ENCODE peak calls at places on chromosomes 4 and X, in ten cellular contexts. One of them, this sample, is unnamed.
A peak's percentile ranks its signal among the peaks of the same experiment; 100 is the strongest.

GRCh38 chrX:118423558-118423957 is 72.1 kb upstream of the DOCK11 start:
- DNase-seq in GM19239: no peak
- DNase-seq in mesenchymal stem cell: no peak
- DNase-seq in CD4-positive, CD25-positive, alpha-beta regulatory T cell: peak; percentile 63
- DNase-seq in ureter: no peak
- DNase-seq in M059J: no peak
- DNase-seq in stimulated activated CD4-positive, alpha-beta T cell treated with anti-CD3 and anti-CD28 coated beads, Interleukin-15, amount 100 ng/mL, for 1 hour: no peak
- DNase-seq in AG20443: no peak
- DNase-seq in coronary artery: no peak
- DNase-seq in ELR: no peak
- DNase-seq in this sample: no peak

GRCh38 chrX:123322531-123322930 is 138.5 kb downstream of the GRIA3 start:
- DNase-seq in GM19239: no peak
- DNase-seq in mesenchymal stem cell: no peak
- DNase-seq in CD4-positive, CD25-positive, alpha-beta regulatory T cell: no peak
- DNase-seq in ureter: no peak
- DNase-seq in M059J: no peak
- DNase-seq in stimulated activated CD4-positive, alpha-beta T cell treated with anti-CD3 and anti-CD28 coated beads, Interleukin-15, amount 100 ng/mL, for 1 hour: no peak
- DNase-seq in AG20443: no peak
- DNase-seq in coronary artery: no peak
- DNase-seq in ELR: no peak
- DNase-seq in this sample: no peak

GRCh38 chrX:104419211-104419610 is 146.8 kb upstream of the IL1RAPL2 start:
- DNase-seq in GM19239: no peak
- DNase-seq in mesenchymal stem cell: no peak
- DNase-seq in CD4-positive, CD25-positive, alpha-beta regulatory T cell: no peak
- DNase-seq in ureter: no peak
- DNase-seq in M059J: peak; percentile 52
- DNase-seq in stimulated activated CD4-positive, alpha-beta T cell treated with anti-CD3 and anti-CD28 coated beads, Interleukin-15, amount 100 ng/mL, for 1 hour: no peak
- DNase-seq in AG20443: no peak
- DNase-seq in coronary artery: no peak
- DNase-seq in ELR: peak; percentile 9
- DNase-seq in this sample: no peak

GRCh38 chr4:41012308-41012707 is 202.0 kb downstream of the APBB2 start:
- DNase-seq in GM19239: no peak
- DNase-seq in mesenchymal stem cell: no peak
- DNase-seq in CD4-positive, CD25-positive, alpha-beta regulatory T cell: no peak
- DNase-seq in ureter: no peak
- DNase-seq in M059J: no peak
- DNase-seq in stimulated activated CD4-positive, alpha-beta T cell treated with anti-CD3 and anti-CD28 coated beads, Interleukin-15, amount 100 ng/mL, for 1 hour: no peak
- DNase-seq in AG20443: peak; percentile 65
- DNase-seq in coronary artery: no peak
- DNase-seq in ELR: peak; percentile 38
- DNase-seq in this sample: no peak

GRCh38 chrX:44036336-44036735 is 63.1 kb upstream of the NDP start:
- DNase-seq in GM19239: no peak
- DNase-seq in mesenchymal stem cell: peak; percentile 50
- DNase-seq in CD4-positive, CD25-positive, alpha-beta regulatory T cell: no peak
- DNase-seq in ureter: no peak
- DNase-seq in M059J: peak; percentile 89
- DNase-seq in stimulated activated CD4-positive, alpha-beta T cell treated with anti-CD3 and anti-CD28 coated beads, Interleukin-15, amount 100 ng/mL, for 1 hour: no peak
- DNase-seq in AG20443: peak; percentile 38
- DNase-seq in coronary artery: no peak
- DNase-seq in ELR: peak; percentile 33
- DNase-seq in this sample: no peak

GRCh38 chr4:99323761-99324160 is 2.6 kb upstream of the ADH1B start:
- DNase-seq in GM19239: no peak
- DNase-seq in mesenchymal stem cell: no peak
- DNase-seq in CD4-positive, CD25-positive, alpha-beta regulatory T cell: no peak
- DNase-seq in ureter: no peak
- DNase-seq in M059J: no peak
- DNase-seq in stimulated activated CD4-positive, alpha-beta T cell treated with anti-CD3 and anti-CD28 coated beads, Interleukin-15, amount 100 ng/mL, for 1 hour: no peak
- DNase-seq in AG20443: peak; percentile 48
- DNase-seq in coronary artery: no peak
- DNase-seq in ELR: no peak
- DNase-seq in this sample: no peak

GRCh38 chr4:23819041-23819511 is 70.8 kb downstream of the PPARGC1A start:
- DNase-seq in GM19239: no peak
- DNase-seq in mesenchymal stem cell: peak; percentile 68
- DNase-seq in CD4-positive, CD25-positive, alpha-beta regulatory T cell: no peak
- DNase-seq in ureter: no peak
- DNase-seq in M059J: peak; percentile 58
- DNase-seq in stimulated activated CD4-positive, alpha-beta T cell treated with anti-CD3 and anti-CD28 coated beads, Interleukin-15, amount 100 ng/mL, for 1 hour: no peak
- DNase-seq in AG20443: peak; percentile 32
- DNase-seq in coronary artery: no peak
- DNase-seq in ELR: no peak
- DNase-seq in this sample: no peak

GRCh38 chr4:5998333-5998936 is 19.8 kb downstream of the C4orf50 start:
- DNase-seq in GM19239: peak; percentile 75
- DNase-seq in mesenchymal stem cell: peak; percentile 50
- DNase-seq in CD4-positive, CD25-positive, alpha-beta regulatory T cell: peak; percentile 56
- DNase-seq in ureter: peak; percentile 61
- DNase-seq in M059J: peak; percentile 39
- DNase-seq in stimulated activated CD4-positive, alpha-beta T cell treated with anti-CD3 and anti-CD28 coated beads, Interleukin-15, amount 100 ng/mL, for 1 hour: no peak
- DNase-seq in AG20443: peak; percentile 87
- DNase-seq in coronary artery: no peak
- DNase-seq in ELR: peak; percentile 62
- DNase-seq in this sample: peak; percentile 60

GRCh38 chr4:42654606-42655005 is 2.3 kb downstream of the ATP8A1 start:
- DNase-seq in GM19239: no peak
- DNase-seq in mesenchymal stem cell: peak; percentile 62
- DNase-seq in CD4-positive, CD25-positive, alpha-beta regulatory T cell: peak; percentile 31
- DNase-seq in ureter: no peak
- DNase-seq in M059J: peak; percentile 91
- DNase-seq in stimulated activated CD4-positive, alpha-beta T cell treated with anti-CD3 and anti-CD28 coated beads, Interleukin-15, amount 100 ng/mL, for 1 hour: no peak
- DNase-seq in AG20443: peak; percentile 58
- DNase-seq in coronary artery: no peak
- DNase-seq in ELR: peak; percentile 59
- DNase-seq in this sample: no peak

GRCh38 chr4:95268819-95269565 is 279.8 kb downstream of the UNC5C start:
- DNase-seq in GM19239: no peak
- DNase-seq in mesenchymal stem cell: peak; percentile 30
- DNase-seq in CD4-positive, CD25-positive, alpha-beta regulatory T cell: no peak
- DNase-seq in ureter: no peak
- DNase-seq in M059J: peak; percentile 34
- DNase-seq in stimulated activated CD4-positive, alpha-beta T cell treated with anti-CD3 and anti-CD28 coated beads, Interleukin-15, amount 100 ng/mL, for 1 hour: no peak
- DNase-seq in AG20443: no peak
- DNase-seq in coronary artery: no peak
- DNase-seq in ELR: no peak
- DNase-seq in this sample: no peak

GRCh38 chr4:102843273-102843672 is 15.9 kb upstream of the UBE2D3 start:
- DNase-seq in GM19239: no peak
- DNase-seq in mesenchymal stem cell: no peak
- DNase-seq in CD4-positive, CD25-positive, alpha-beta regulatory T cell: no peak
- DNase-seq in ureter: no peak
- DNase-seq in M059J: peak; percentile 7
- DNase-seq in stimulated activated CD4-positive, alpha-beta T cell treated with anti-CD3 and anti-CD28 coated beads, Interleukin-15, amount 100 ng/mL, for 1 hour: no peak
- DNase-seq in AG20443: no peak
- DNase-seq in coronary artery: no peak
- DNase-seq in ELR: peak; percentile 23
- DNase-seq in this sample: no peak

GRCh38 chr4:118113220-118113619 is 78.9 kb downstream of the NDST3 start:
- DNase-seq in GM19239: no peak
- DNase-seq in mesenchymal stem cell: peak; percentile 53
- DNase-seq in CD4-positive, CD25-positive, alpha-beta regulatory T cell: peak; percentile 20
- DNase-seq in ureter: no peak
- DNase-seq in M059J: no peak
- DNase-seq in stimulated activated CD4-positive, alpha-beta T cell treated with anti-CD3 and anti-CD28 coated beads, Interleukin-15, amount 100 ng/mL, for 1 hour: no peak
- DNase-seq in AG20443: no peak
- DNase-seq in coronary artery: no peak
- DNase-seq in ELR: peak; percentile 11
- DNase-seq in this sample: no peak

GRCh38 chr4:148067307-148067916 is 335.5 kb downstream of the ARHGAP10 start:
- DNase-seq in GM19239: no peak
- DNase-seq in mesenchymal stem cell: peak; percentile 28
- DNase-seq in CD4-positive, CD25-positive, alpha-beta regulatory T cell: no peak
- DNase-seq in ureter: no peak
- DNase-seq in M059J: no peak
- DNase-seq in stimulated activated CD4-positive, alpha-beta T cell treated with anti-CD3 and anti-CD28 coated beads, Interleukin-15, amount 100 ng/mL, for 1 hour: no peak
- DNase-seq in AG20443: no peak
- DNase-seq in coronary artery: no peak
- DNase-seq in ELR: no peak
- DNase-seq in this sample: no peak

GRCh38 chr4:2245787-2246275 is 3.9 kb upstream of the HAUS3 start:
- DNase-seq in GM19239: no peak
- DNase-seq in mesenchymal stem cell: no peak
- DNase-seq in CD4-positive, CD25-positive, alpha-beta regulatory T cell: no peak
- DNase-seq in ureter: no peak
- DNase-seq in M059J: no peak
- DNase-seq in stimulated activated CD4-positive, alpha-beta T cell treated with anti-CD3 and anti-CD28 coated beads, Interleukin-15, amount 100 ng/mL, for 1 hour: no peak
- DNase-seq in AG20443: no peak
- DNase-seq in coronary artery: no peak
- DNase-seq in ELR: no peak
- DNase-seq in this sample: no peak

GRCh38 chr4:174873931-174874330 is 44.2 kb upstream of the ADAM29 start:
- DNase-seq in GM19239: no peak
- DNase-seq in mesenchymal stem cell: no peak
- DNase-seq in CD4-positive, CD25-positive, alpha-beta regulatory T cell: no peak
- DNase-seq in ureter: no peak
- DNase-seq in M059J: peak; percentile 33
- DNase-seq in stimulated activated CD4-positive, alpha-beta T cell treated with anti-CD3 and anti-CD28 coated beads, Interleukin-15, amount 100 ng/mL, for 1 hour: no peak
- DNase-seq in AG20443: no peak
- DNase-seq in coronary artery: no peak
- DNase-seq in ELR: peak; percentile 30
- DNase-seq in this sample: peak; percentile 26

GRCh38 chr4:8725071-8725841 is 132.7 kb downstream of the CPZ start:
- DNase-seq in GM19239: no peak
- DNase-seq in mesenchymal stem cell: no peak
- DNase-seq in CD4-positive, CD25-positive, alpha-beta regulatory T cell: no peak
- DNase-seq in ureter: peak; percentile 32
- DNase-seq in M059J: no peak
- DNase-seq in stimulated activated CD4-positive, alpha-beta T cell treated with anti-CD3 and anti-CD28 coated beads, Interleukin-15, amount 100 ng/mL, for 1 hour: no peak
- DNase-seq in AG20443: no peak
- DNase-seq in coronary artery: peak; percentile 50
- DNase-seq in ELR: no peak
- DNase-seq in this sample: no peak

GRCh38 chr4:1910643-1911042 is 39.5 kb downstream of the NSD2 start:
- DNase-seq in GM19239: no peak
- DNase-seq in mesenchymal stem cell: peak; percentile 78
- DNase-seq in CD4-positive, CD25-positive, alpha-beta regulatory T cell: peak; percentile 61
- DNase-seq in ureter: no peak
- DNase-seq in M059J: peak; percentile 50
- DNase-seq in stimulated activated CD4-positive, alpha-beta T cell treated with anti-CD3 and anti-CD28 coated beads, Interleukin-15, amount 100 ng/mL, for 1 hour: no peak
- DNase-seq in AG20443: peak; percentile 77
- DNase-seq in coronary artery: no peak
- DNase-seq in ELR: peak; percentile 53
- DNase-seq in this sample: peak; percentile 65